ENCODE peak calls at places on chromosomes 6 and 20, in seven cellular contexts. H is iPS DF 6.9; Z is foreskin fibroblast; I is left lung; W is HL-60; A is AG10803; M is CD8-positive, alpha-beta memory T cell. E is an unnamed sample.

GRCh38 chr6:69954733-69955132 is 88.4 kb downstream of the COL19A1 start:
- DNase-seq in H (no peak), Z (no peak), I (no peak), W (no peak), A (no peak), M (no peak), E (no peak)

GRCh38 chr20:21110811-21111210 is 4.7 kb upstream of the LINC00237 start:
- DNase-seq in H (no peak), Z (no peak), I (no peak), W (no peak), A (no peak), M (no peak), E (no peak)

GRCh38 chr6:130671119-130672104 is 155.8 kb upstream of the SMLR1 start:
- DNase-seq in H (no peak), Z (no peak), I (no peak), W (no peak), A (peak), M (no peak), E (no peak)

GRCh38 chr6:20236344-20236743 is 24.1 kb upstream of the MBOAT1 start:
- DNase-seq in H (no peak), Z (no peak), I (no peak), W (no peak), A (no peak), M (no peak), E (no peak)

GRCh38 chr6:17714879-17715860 is 8.4 kb upstream of the NUP153 start:
- DNase-seq in H (no peak), Z (peak), I (no peak), W (peak), A (peak), M (no peak), E (no peak)

GRCh38 chr6:136191606-136192005 is 58.5 kb downstream of the MTFR2 start:
- DNase-seq in H (no peak), Z (no peak), I (peak), W (no peak), A (no peak), M (no peak), E (no peak)

GRCh38 chr20:51236396-51236795 is 213.5 kb upstream of the KCNG1 start:
- DNase-seq in H (no peak), Z (no peak), I (no peak), W (no peak), A (no peak), M (no peak), E (no peak)

GRCh38 chr6:116665464-116665863 is 3.1 kb downstream of the ZUP1 start:
- DNase-seq in H (no peak), Z (no peak), I (no peak), W (no peak), A (no peak), M (no peak), E (no peak)

GRCh38 chr6:153140299-153140698 is 9.2 kb upstream of the RGS17 start:
- DNase-seq in H (no peak), Z (no peak), I (no peak), W (no peak), A (no peak), M (no peak), E (no peak)

GRCh38 chr20:22312744-22313346 is 271.5 kb downstream of the FOXA2 start:
- DNase-seq in H (peak), Z (peak), I (no peak), W (no peak), A (peak), M (no peak), E (peak)

GRCh38 chr6:105810105-105810921 is 275.8 kb upstream of the PRDM1 start:
- DNase-seq in H (no peak), Z (peak), I (no peak), W (peak), A (peak), M (peak), E (peak)

GRCh38 chr20:641516-641913 is 11.5 kb downstream of the SRXN1 start:
- DNase-seq in H (no peak), Z (no peak), I (no peak), W (no peak), A (no peak), M (no peak), E (no peak)

GRCh38 chr20:14193885-14194284 is 143.5 kb downstream of the FLRT3 start:
- DNase-seq in H (no peak), Z (no peak), I (no peak), W (no peak), A (no peak), M (no peak), E (no peak)

GRCh38 chr6:23414204-23414501 is 711.9 kb upstream of the NRSN1 start:
- DNase-seq in H (no peak), Z (no peak), I (no peak), W (no peak), A (peak), M (no peak), E (no peak)

GRCh38 chr6:87436435-87436834 is 28.7 kb downstream of the CFAP206 start:
- DNase-seq in H (peak), Z (peak), I (no peak), W (peak), A (peak), M (peak), E (peak)

GRCh38 chr6:139262519-139263300 is 29.1 kb downstream of the TXLNB start:
- DNase-seq in H (no peak), Z (no peak), I (no peak), W (no peak), A (no peak), M (no peak), E (no peak)

DNA sequence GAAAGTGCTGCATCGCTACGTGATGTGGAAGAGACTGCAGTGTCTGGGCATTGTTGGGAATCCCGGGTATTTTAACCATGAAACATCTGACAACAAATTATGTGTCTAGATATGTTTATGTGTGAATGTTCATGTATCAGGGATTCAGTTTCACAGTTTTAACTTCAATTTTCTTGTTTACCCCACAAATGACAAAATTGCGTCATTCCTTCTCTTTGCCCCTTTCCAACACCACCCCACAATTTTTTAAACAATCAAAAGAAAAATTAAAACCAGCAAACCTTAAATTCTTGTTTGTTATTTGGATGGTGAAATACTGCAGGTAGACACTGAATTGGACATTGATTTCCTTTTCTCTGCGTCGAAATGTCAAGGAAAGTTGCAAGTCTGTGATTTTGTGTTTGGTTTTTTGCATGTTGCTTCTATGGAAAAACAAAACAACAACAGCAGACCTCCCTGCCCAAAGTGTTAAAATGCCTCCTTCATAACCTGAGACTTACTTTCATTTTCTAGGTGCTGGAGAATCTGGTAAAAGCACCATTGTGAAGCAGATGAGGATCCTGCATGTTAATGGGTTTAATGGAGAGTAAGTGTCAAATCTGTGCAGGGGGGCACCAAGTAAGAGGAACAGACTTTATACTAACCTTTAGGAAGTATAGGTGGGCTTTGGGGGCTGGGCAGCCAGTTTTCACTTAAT is 42.7 kb downstream of the GNAS start:
- DNase-seq in H (no peak), Z (no peak), I (no peak), W (no peak), A (no peak), M (no peak), E (no peak)
- H3K4me3 ChIP-seq in H (no peak), Z (peak), I (no peak), W (no peak), A (peak), M (peak), E (no peak)

GRCh38 chr6:73581293-73581692 is 60.5 kb upstream of the EEF1A1 start:
- DNase-seq in H (no peak), Z (no peak), I (no peak), W (no peak), A (no peak), M (no peak), E (no peak)
- H3K4me3 ChIP-seq in H (no peak), Z (peak), I (no peak), W (no peak), A (no peak), M (no peak), E (no peak)

DNA sequence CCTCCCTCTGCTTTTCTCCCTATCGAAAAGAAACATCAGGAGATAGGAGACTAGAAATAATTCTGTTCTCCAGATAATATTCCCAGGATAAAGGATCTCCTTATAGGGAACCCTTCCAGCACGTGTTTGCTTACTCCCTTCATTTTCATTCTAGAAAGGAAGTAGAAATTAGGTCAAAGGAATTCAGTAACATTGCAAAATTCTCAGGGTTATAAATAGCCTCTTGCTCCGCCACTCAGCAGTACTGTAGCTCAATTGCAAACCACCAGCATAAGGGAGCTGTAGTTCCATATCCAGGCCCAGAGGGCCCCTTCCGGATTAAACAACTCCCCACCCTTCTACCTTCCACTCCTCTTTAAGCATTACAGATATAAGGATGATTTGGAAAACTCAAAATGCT is 6.2 kb downstream of the ELMO2 start:
- DNase-seq in H (no peak), Z (peak), I (no peak), W (peak), A (peak), M (no peak), E (no peak)
- H3K4me3 ChIP-seq in H (no peak), Z (no peak), I (no peak), W (no peak), A (peak), M (peak), E (no peak)

DNA sequence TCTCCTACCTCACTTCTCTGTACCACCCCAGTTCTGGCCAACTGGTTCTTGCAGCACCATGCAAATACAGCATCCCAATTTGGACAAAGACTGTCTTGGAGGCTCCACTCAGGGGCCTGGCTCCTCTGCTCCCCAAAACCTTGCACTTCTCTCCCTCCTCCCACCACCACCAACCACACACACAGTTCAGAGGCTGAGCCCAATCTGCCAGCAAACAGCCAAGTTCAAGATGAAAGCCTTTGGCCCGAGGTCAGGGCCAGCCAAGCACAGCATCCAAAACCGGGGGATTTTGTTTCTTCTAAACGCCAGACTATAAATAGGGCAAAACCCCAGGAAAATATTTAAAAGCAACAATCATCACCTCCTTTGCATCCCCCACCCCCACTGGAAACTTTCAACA is 5.7 kb downstream of the KCNK5 start:
- DNase-seq in H (no peak), Z (no peak), I (no peak), W (no peak), A (no peak), M (no peak), E (no peak)
- H3K4me3 ChIP-seq in H (no peak), Z (no peak), I (no peak), W (no peak), A (no peak), M (no peak), E (no peak)

GRCh38 chr20:35618372-35619131 is 2.9 kb downstream of the SPAG4 start:
- DNase-seq in H (no peak), Z (no peak), I (peak), W (no peak), A (peak), M (no peak), E (peak)

GRCh38 chr20:35619196-35620095 is 3.8 kb downstream of the SPAG4 start:
- DNase-seq in H (no peak), Z (peak), I (peak), W (no peak), A (peak), M (peak), E (peak)

GRCh38 chr20:35616465-35617396 is 1.1 kb downstream of the SPAG4 start:
- DNase-seq in H (no peak), Z (peak), I (peak), W (peak), A (peak), M (peak), E (peak)

GRCh38 chr20:35617397-35618031 is 1.9 kb downstream of the SPAG4 start:
- DNase-seq in H (no peak), Z (peak), I (peak), W (peak), A (peak), M (no peak), E (peak)

GRCh38 chr20:35618032-35618371 is 2.4 kb downstream of the SPAG4 start:
- DNase-seq in H (no peak), Z (no peak), I (no peak), W (no peak), A (no peak), M (no peak), E (no peak)
- H3K4me3 ChIP-seq in H (no peak), Z (peak), I (no peak), W (no peak), A (peak), M (peak), E (peak)

DNA sequence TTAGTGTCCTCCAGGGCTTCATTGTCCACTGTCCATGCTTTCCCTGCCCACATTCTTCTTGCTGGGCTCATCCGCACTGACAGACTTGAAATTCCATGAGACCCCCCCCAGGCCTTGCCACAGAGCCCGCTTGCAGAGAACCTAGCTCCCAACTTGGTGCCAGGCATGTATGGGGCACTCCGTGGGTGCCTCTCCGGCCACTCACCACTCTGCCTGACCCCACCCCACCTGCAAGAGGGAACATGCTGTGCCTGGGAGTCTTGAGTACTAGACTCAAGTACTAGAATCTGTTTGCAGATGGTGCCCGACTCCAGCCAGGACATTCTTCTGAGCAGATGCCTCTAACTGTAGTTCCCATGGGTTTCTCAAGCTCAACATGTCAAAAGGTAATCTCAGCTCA is 47.9 kb downstream of the TRERF1 start:
- DNase-seq in H (no peak), Z (no peak), I (no peak), W (no peak), A (peak), M (no peak), E (no peak)
- H3K4me3 ChIP-seq in H (no peak), Z (no peak), I (no peak), W (no peak), A (no peak), M (no peak), E (no peak)

GRCh38 chr6:65280060-65280459 is 427.0 kb downstream of the EYS start:
- DNase-seq in H (no peak), Z (no peak), I (no peak), W (no peak), A (no peak), M (no peak), E (no peak)
- H3K4me3 ChIP-seq in H (no peak), Z (no peak), I (no peak), W (no peak), A (no peak), M (no peak), E (no peak)

GRCh38 chr6:31180500-31180899 is 10.0 kb upstream of the POU5F1 start:
- DNase-seq in H (no peak), Z (peak), I (peak), W (no peak), A (peak), M (peak), E (peak)

GRCh38 chr6:31178143-31179041 is 7.9 kb upstream of the POU5F1 start:
- DNase-seq in H (no peak), Z (no peak), I (no peak), W (no peak), A (no peak), M (no peak), E (peak)

GRCh38 chr6:31179042-31179386 is 8.5 kb upstream of the POU5F1 start:
- DNase-seq in H (no peak), Z (no peak), I (no peak), W (no peak), A (no peak), M (no peak), E (peak)

GRCh38 chr6:31175961-31176360 is 5.5 kb upstream of the POU5F1 start:
- DNase-seq in H (no peak), Z (peak), I (no peak), W (no peak), A (peak), M (no peak), E (no peak)

DNA sequence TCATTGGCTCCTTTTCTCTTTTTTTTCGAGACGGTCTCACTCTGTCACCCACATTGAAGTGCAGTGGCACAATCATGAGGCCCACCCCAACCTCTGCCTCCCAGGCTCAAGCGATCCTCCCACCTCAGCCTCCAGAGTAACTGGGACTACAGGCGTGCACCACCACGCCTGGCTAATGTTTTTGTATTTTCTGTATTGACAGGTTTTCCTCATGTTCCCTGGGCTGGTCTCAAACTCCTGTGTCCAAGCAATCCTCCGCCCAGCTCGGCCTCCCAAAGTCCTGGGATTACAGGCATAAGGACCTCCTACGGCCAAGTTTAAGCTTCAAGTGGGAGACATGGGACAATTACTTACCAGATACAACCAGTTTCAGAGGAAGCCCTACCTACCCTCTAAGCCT is 9.4 kb upstream of the POU5F1 start:
- DNase-seq in H (no peak), Z (no peak), I (no peak), W (no peak), A (no peak), M (no peak), E (no peak)
- H3K4me3 ChIP-seq in H (no peak), Z (peak), I (peak), W (no peak), A (peak), M (peak), E (no peak)

GRCh38 chr20:57259179-57260021 is 7.0 kb downstream of the BMP7 start:
- DNase-seq in H (no peak), Z (no peak), I (no peak), W (no peak), A (no peak), M (no peak), E (no peak)
- H3K4me3 ChIP-seq in H (no peak), Z (no peak), I (no peak), W (no peak), A (no peak), M (no peak), E (no peak)

E was measured in colonic mucosa.